ENCODE peak calls at places on chromosome 19, in four cellular contexts. T, V, W and E are unnamed samples.

GRCh38 chr19:7293795-7294570 is at the start of gene INSR:
- DNase-seq in T (peak), V (peak), W (peak), E (peak)

GRCh38 chr19:47781590-47782318 is 3.3 kb downstream of the SELENOW start:
- DNase-seq in T (no peak), V (peak), W (no peak), E (no peak)

GRCh38 chr19:51422053-51422448 is 4.6 kb upstream of the SIGLEC10 start:
- DNase-seq in T (peak), V (peak), W (peak), E (peak)

GRCh38 chr19:48739835-48740704 is at the start of gene RASIP1:
- DNase-seq in T (no peak), V (no peak), W (no peak), E (no peak)

GRCh38 chr19:21698215-21698614 is 69.2 kb downstream of the ZNF100 start:
- DNase-seq in T (peak), V (peak), W (no peak), E (peak)

GRCh38 chr19:35582760-35583159 is 3.2 kb upstream of the PMIS2 start:
- DNase-seq in T (no peak), V (no peak), W (no peak), E (no peak)

GRCh38 chr19:15173746-15174404 is 26.9 kb downstream of the NOTCH3 start:
- DNase-seq in T (no peak), V (peak), W (no peak), E (no peak)

GRCh38 chr19:7533281-7533819 is 2.2 kb upstream of the PNPLA6 start:
- DNase-seq in T (peak), V (peak), W (peak), E (no peak)

GRCh38 chr19:16062789-16063188 is 13.5 kb upstream of the TPM4 start:
- DNase-seq in T (no peak), V (peak), W (peak), E (no peak)

GRCh38 chr19:12769689-12770088 is 5.7 kb downstream of the HOOK2 start:
- DNase-seq in T (no peak), V (no peak), W (peak), E (no peak)

GRCh38 chr19:34246340-34246739 is 8.0 kb upstream of the GARRE1 start:
- DNase-seq in T (no peak), V (no peak), W (no peak), E (no peak)

GRCh38 chr19:3621689-3622088 is 4.9 kb downstream of the CACTIN start:
- DNase-seq in T (no peak), V (no peak), W (no peak), E (no peak)

GRCh38 chr19:40280608-40281221 is 4.4 kb downstream of the AKT2 start:
- DNase-seq in T (no peak), V (no peak), W (no peak), E (no peak)

GRCh38 chr19:30222428-30222873 is 149.7 kb upstream of the ZNF536 start:
- DNase-seq in T (no peak), V (no peak), W (peak), E (no peak)

GRCh38 chr19:34428549-34429285 is 536 bp downstream of the UBA2 start:
- DNase-seq in T (peak), V (peak), W (peak), E (peak)

GRCh38 chr19:21612403-21612872 is 107.0 kb downstream of the ZNF429 start:
- DNase-seq in T (no peak), V (no peak), W (no peak), E (no peak)

GRCh38 chr19:11242864-11243797 is 3.7 kb downstream of the ANGPTL8 start:
- DNase-seq in T (peak), V (peak), W (peak), E (peak)

GRCh38 chr19:49117677-49118564 is 1.0 kb downstream of the C19orf73 start:
- DNase-seq in T (no peak), V (no peak), W (no peak), E (no peak)

GRCh38 chr19:51508059-51508733 is 6.6 kb upstream of the SIGLEC12 start:
- DNase-seq in T (no peak), V (no peak), W (no peak), E (no peak)

GRCh38 chr19:44623080-44623479 is 9.7 kb downstream of the IGSF23 start:
- DNase-seq in T (peak), V (no peak), W (no peak), E (no peak)

GRCh38 chr19:30719189-30719990 is 347.2 kb downstream of the ZNF536 start:
- DNase-seq in T (no peak), V (no peak), W (peak), E (no peak)

GRCh38 chr19:21568816-21569496 is 63.6 kb downstream of the ZNF429 start:
- DNase-seq in T (peak), V (peak), W (no peak), E (no peak)

GRCh38 chr19:50695251-50696064 is 24.1 kb downstream of the SHANK1 start:
- DNase-seq in T (no peak), V (no peak), W (peak), E (peak)

GRCh38 chr19:5035105-5035761 is 66.3 kb downstream of the KDM4B start:
- DNase-seq in T (no peak), V (no peak), W (no peak), E (no peak)

GRCh38 chr19:41328157-41328817 is 18.3 kb downstream of the CCDC97 start:
- DNase-seq in T (peak), V (no peak), W (no peak), E (no peak)

GRCh38 chr19:12793290-12794195 is 2.3 kb downstream of the JUNB start:
- DNase-seq in T (peak), V (peak), W (peak), E (peak)

GRCh38 chr19:29385191-29385795 is 140.5 kb upstream of the VSTM2B start:
- DNase-seq in T (no peak), V (no peak), W (no peak), E (no peak)

GRCh38 chr19:31450696-31451095 is 101.5 kb upstream of the TSHZ3 start:
- DNase-seq in T (no peak), V (peak), W (no peak), E (no peak)

GRCh38 chr19:15316498-15316897 is 15.8 kb downstream of the BRD4 start:
- DNase-seq in T (peak), V (no peak), W (no peak), E (no peak)

GRCh38 chr19:12985049-12985776 is 10.1 kb upstream of the NFIX start:
- DNase-seq in T (peak), V (peak), W (no peak), E (no peak)

GRCh38 chr19:43469160-43469480 is 3.7 kb upstream of the LYPD3 start:
- DNase-seq in T (no peak), V (peak), W (no peak), E (no peak)

GRCh38 chr19:7926021-7926726 is at the start of gene CTXN1:
- DNase-seq in T (no peak), V (no peak), W (peak), E (peak)

GRCh38 chr19:10442698-10443097 is 22.4 kb downstream of the PDE4A start:
- DNase-seq in T (no peak), V (no peak), W (no peak), E (no peak)

GRCh38 chr19:1032264-1032867 is 6.0 kb downstream of the CNN2 start:
- DNase-seq in T (no peak), V (no peak), W (no peak), E (no peak)

GRCh38 chr19:1027953-1028902 is 1.8 kb downstream of the CNN2 start:
- DNase-seq in T (peak), V (peak), W (peak), E (peak)

GRCh38 chr19:1020868-1021425 is at the start of gene TMEM259:
- DNase-seq in T (peak), V (peak), W (peak), E (peak)

GRCh38 chr19:1027020-1027952 is 878 bp downstream of the CNN2 start:
- DNase-seq in T (no peak), V (no peak), W (no peak), E (peak)

GRCh38 chr19:1026189-1027019 is at the start of gene CNN2:
- DNase-seq in T (peak), V (peak), W (peak), E (peak)
- H2AK5ac ChIP-seq in T (peak), V (peak), W (no peak), E (peak)

GRCh38 chr19:55005684-55006488 is 32.2 kb downstream of the GP6 start:
- DNase-seq in T (no peak), V (peak), W (no peak), E (no peak)
- H3K9ac ChIP-seq in T (no peak), V (no peak), W (no peak), E (no peak)

DNA sequence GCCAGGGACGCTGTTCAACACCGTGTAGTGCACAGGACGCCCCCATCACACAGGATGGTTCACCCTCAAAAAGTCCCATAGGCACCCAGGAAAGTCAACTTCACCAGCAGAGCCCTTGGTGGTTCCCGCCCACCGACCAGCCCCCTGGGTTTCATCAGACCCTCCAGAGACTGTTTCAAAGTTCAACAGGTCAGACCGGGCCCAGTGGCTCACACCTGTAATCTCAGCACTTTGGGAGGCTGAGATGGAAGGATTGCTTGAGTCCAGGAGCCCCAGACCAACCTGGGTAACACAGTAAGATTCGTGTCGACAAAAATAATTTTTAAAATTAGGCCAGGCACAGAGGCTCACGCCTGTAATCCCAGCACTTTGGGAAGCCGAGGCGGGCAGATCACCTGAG is 61.0 kb downstream of the MYO9B start:
- DNase-seq in T (no peak), V (no peak), W (no peak), E (no peak)
- H2AK5ac ChIP-seq in T (peak), V (peak), W (peak), E (no peak)

GRCh38 chr19:52823676-52824075 is 2.2 kb upstream of the ZNF28 start:
- DNase-seq in T (no peak), V (no peak), W (no peak), E (no peak)
- H3K9ac ChIP-seq in T (no peak), V (no peak), W (no peak), E (no peak)

DNA sequence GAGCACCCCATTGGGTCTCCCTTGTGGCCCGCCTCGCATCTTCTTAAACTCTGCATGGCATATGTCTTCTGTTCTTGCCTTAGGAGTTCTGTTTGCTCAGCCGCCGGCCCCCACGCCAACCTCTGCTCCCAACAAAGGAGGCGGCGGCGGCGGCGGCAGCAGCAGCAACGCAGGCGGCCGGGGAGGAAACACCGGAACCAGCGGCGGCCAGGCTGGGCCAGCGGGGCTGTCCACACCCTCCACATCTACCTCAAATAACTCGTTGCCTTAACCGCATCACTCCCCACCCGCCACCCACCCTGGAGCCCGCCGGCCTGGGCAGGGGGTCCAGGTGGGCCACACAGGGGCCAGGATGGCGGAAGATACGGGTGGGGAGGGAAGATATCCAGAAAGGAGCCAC is 12.3 kb upstream of the WDR18 start:
- DNase-seq in T (no peak), V (no peak), W (no peak), E (no peak)
- H2AK5ac ChIP-seq in T (no peak), V (no peak), W (no peak), E (no peak)

GRCh38 chr19:19418548-19419260 is 13.2 kb downstream of the GATAD2A start:
- DNase-seq in T (no peak), V (no peak), W (no peak), E (no peak)
- H3K9ac ChIP-seq in T (no peak), V (no peak), W (no peak), E (no peak)

GRCh38 chr19:57477191-57478008 is at the start of gene ZNF772:
- DNase-seq in T (peak), V (peak), W (peak), E (peak)
- H2AK5ac ChIP-seq in T (peak), V (no peak), W (no peak), E (peak)

DNA sequence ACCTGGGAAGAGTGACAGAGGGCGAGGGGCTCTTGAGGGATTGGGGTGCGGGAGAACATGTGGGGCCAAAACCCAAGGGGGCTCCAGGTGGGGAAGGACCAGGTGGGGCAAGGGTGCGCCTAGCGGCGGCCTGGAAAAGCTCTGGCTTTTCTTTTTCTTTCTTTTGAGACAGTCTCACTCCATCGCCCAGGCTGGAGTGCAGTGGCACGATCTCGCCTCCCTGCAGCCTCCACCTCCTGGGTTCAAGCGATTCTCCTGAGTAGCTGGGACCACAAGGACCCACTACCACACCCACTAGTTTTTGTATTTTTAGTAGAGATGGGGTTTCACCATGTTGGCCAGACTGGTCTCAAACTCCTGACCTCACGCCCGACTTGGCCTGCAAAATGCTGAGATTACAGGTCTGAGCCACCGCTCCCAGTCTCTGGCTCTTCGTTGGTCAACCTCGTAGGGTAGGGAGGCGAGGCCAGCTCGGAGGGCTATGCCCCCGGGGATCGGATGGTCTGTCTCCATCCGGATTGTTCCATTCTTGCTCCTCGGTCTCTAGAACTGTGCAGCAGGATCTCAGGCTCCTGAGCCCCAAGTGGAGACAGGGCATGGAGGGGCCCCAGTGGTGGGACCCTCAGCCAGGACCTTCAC is 3.7 kb downstream of the GADD45B start:
- DNase-seq in T (no peak), V (peak), W (no peak), E (no peak)
- H3K9ac ChIP-seq in T (no peak), V (no peak), W (peak), E (no peak)

GRCh38 chr19:38037151-38037611 is 130.2 kb downstream of the SIPA1L3 start:
- DNase-seq in T (no peak), V (no peak), W (no peak), E (no peak)
- H2AK5ac ChIP-seq in T (peak), V (no peak), W (no peak), E (no peak)

GRCh38 chr19:6091771-6092291 is 18.5 kb downstream of the RFX2 start:
- DNase-seq in T (peak), V (peak), W (no peak), E (no peak)

GRCh38 chr19:6090634-6091033 is 19.7 kb downstream of the RFX2 start:
- DNase-seq in T (no peak), V (no peak), W (no peak), E (no peak)

GRCh38 chr19:6088677-6089063 is 21.6 kb downstream of the RFX2 start:
- DNase-seq in T (peak), V (no peak), W (no peak), E (no peak)

GRCh38 chr19:6095760-6096159 is 14.5 kb downstream of the RFX2 start:
- DNase-seq in T (no peak), V (no peak), W (no peak), E (no peak)

DNA sequence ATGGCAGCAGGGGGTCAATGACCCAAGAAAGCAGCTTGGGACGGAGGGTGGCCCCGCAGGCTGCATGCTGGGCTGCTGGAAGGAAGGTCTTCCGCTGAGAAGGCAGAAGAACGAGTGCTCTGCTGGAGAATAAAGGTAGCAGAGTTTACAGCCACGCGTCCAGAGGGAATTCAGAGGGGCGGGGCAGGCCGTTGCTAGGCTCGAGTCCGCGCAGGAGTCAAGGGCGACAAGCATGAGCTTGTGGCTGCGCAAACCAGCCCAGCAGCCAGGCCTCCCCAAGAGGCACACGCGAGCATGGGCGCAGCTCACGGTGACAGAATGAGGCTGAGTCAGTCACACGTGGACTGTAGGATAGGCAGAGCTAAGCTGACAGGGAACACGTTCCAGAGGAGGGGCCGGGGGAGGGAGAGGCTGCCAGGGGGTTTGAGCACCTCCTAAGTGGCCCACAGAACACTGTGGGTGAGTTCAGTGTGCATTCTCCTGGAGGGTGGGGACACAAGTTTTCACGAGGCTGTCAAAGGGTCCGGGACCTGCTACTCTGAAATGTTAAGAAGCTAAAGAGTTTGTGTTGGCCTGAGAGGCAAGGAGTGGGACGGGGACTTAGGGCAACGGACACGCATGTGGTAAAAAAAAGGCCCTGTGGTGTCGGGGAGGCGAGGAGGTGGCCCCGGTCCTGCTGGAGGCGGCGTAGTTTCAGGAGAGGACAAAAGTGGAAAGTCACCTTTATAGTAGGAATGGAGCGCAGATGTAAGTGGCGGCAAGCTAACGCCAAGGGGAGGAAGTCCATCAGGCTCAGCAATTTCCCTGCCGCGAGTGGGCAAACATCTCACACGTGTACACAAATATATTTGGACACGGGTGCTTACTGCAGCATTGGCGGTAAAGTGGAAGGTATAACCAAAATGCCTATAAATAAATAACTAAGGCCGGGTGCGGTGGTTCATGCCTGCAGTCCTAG is 17.7 kb downstream of the RFX2 start:
- DNase-seq in T (peak), V (peak), W (no peak), E (peak)
- H3K9ac ChIP-seq in T (peak), V (no peak), W (no peak), E (no peak)